ENCODE peak calls at places on chromosomes 5 and 9, in ten cellular contexts. O is Kasumi-1; A is HFFc6; T is H54; S is posterior vena cava; I is GM12891; F is germinal center; L is retina; Z is stimulated activated CD4-positive, alpha-beta T cell treated with anti-CD3 and anti-CD28 coated beads, Interleukin-4, amount 100 ng/mL, for 24 hours; E is IMR-90. G is an unnamed sample.

GRCh38 chr9:103537426-103537825 is 542.3 kb downstream of the CYLC2 start:
- DNase-seq in S (no peak), A (no peak), E (no peak), I (no peak), L (no peak), T (no peak), O (no peak), F (no peak), Z (no peak), G (no peak)

GRCh38 chr5:98783051-98783649 is 9.7 kb downstream of the RGMB start:
- DNase-seq in S (no peak), A (no peak), L (no peak), I (no peak), F (no peak), E (no peak), Z (no peak), O (no peak), T (no peak), G (no peak)

GRCh38 chr9:30771278-30771677 is 1613.2 kb upstream of the ACO1 start:
- DNase-seq in F (no peak), L (no peak), T (no peak), I (no peak), Z (no peak), E (no peak), A (no peak), S (no peak), O (no peak), G (no peak)

GRCh38 chr5:29122306-29122705 is 2071.2 kb upstream of the CDH6 start:
- DNase-seq in I (no peak), Z (no peak), L (no peak), F (no peak), S (no peak), O (no peak), A (no peak), E (no peak), T (no peak), G (no peak)

GRCh38 chr5:177575488-177575887 is 16.5 kb upstream of the TMED9 start:
- DNase-seq in E (no peak), O (no peak), A (no peak), I (no peak), L (no peak), S (no peak), T (no peak), F (no peak), Z (no peak), G (no peak)

GRCh38 chr5:82835488-82835887 is 241.7 kb downstream of the TMEM167A start:
- DNase-seq in F (no peak), E (no peak), O (no peak), I (no peak), T (no peak), Z (no peak), A (no peak), L (no peak), S (no peak), G (no peak)

GRCh38 chr5:123089971-123090640 is 1.1 kb downstream of the PRDM6 start:
- DNase-seq in A (no peak), E (peak; percentile 27), F (no peak), Z (no peak), O (no peak), L (peak; percentile 67), I (no peak), S (peak; percentile 81), T (no peak), G (peak; percentile 30)

GRCh38 chr5:119878712-119879111 is 249.4 kb downstream of the FAM170A start:
- DNase-seq in F (no peak), O (no peak), A (no peak), S (no peak), E (no peak), L (no peak), T (no peak), I (no peak), Z (no peak), G (no peak)

GRCh38 chr5:76393035-76393680 is 9.9 kb upstream of the IQGAP2 start:
- DNase-seq in A (no peak), L (no peak), O (no peak), T (no peak), Z (peak; percentile 20), S (no peak), F (no peak), I (no peak), E (no peak), G (no peak)

GRCh38 chr5:147576646-147577535 is 67.0 kb upstream of the DPYSL3 start:
- DNase-seq in F (peak; percentile 17), Z (peak; percentile 7), T (peak; percentile 21), E (peak; percentile 29), A (peak; percentile 4), S (peak; percentile 89), I (no peak), L (peak; percentile 74), O (peak; percentile 48), G (peak; percentile 22)

GRCh38 chr5:172885594-172886340 is 51.7 kb downstream of the ERGIC1 start:
- DNase-seq in L (no peak), E (no peak), I (no peak), Z (no peak), F (no peak), A (no peak), S (peak; percentile 86), T (no peak), O (no peak), G (no peak)

GRCh38 chr5:92687793-92688467 is 893.1 kb downstream of the NR2F1-AS1 start:
- DNase-seq in F (no peak), Z (no peak), A (peak; percentile 15), O (no peak), L (peak; percentile 80), T (no peak), I (no peak), S (no peak), E (peak; percentile 78), G (peak; percentile 35)

GRCh38 chr5:143879646-143880045 is 67.7 kb downstream of the HMHB1 start:
- DNase-seq in O (no peak), I (no peak), T (no peak), Z (no peak), S (no peak), L (no peak), F (no peak), E (peak; percentile 12), A (no peak), G (no peak)

GRCh38 chr9:88224938-88225337 is 86.7 kb upstream of the SPATA31C2 start:
- DNase-seq in I (no peak), Z (no peak), F (no peak), O (no peak), S (no peak), A (no peak), E (no peak), L (no peak), T (no peak), G (no peak)

GRCh38 chr5:39605966-39606591 is 181.3 kb upstream of the DAB2 start:
- DNase-seq in T (no peak), Z (no peak), O (no peak), F (no peak), I (no peak), L (no peak), A (no peak), S (no peak), E (peak; percentile 36), G (no peak)

GRCh38 chr5:1165864-1166263 is 35.5 kb upstream of the SLC6A19 start:
- DNase-seq in S (no peak), T (no peak), Z (no peak), I (no peak), L (no peak), A (no peak), F (no peak), O (no peak), E (no peak), G (no peak)

GRCh38 chr5:40914835-40915234 is 5.5 kb downstream of the C7 start:
- DNase-seq in T (no peak), F (no peak), E (peak; percentile 55), S (no peak), O (no peak), I (no peak), A (no peak), L (no peak), Z (no peak), G (no peak)

GRCh38 chr5:113232667-113233066 is 202.1 kb downstream of the TSSK1B start:
- DNase-seq in F (no peak), O (no peak), S (no peak), L (no peak), E (no peak), I (no peak), T (no peak), Z (no peak), A (no peak), G (no peak)

GRCh38 chr9:36922548-36922947 is 111.5 kb downstream of the PAX5 start:
- DNase-seq in L (no peak), S (no peak), A (no peak), F (no peak), T (peak; percentile 40), I (no peak), Z (no peak), O (no peak), E (no peak), G (no peak)

GRCh38 chr9:110432253-110432652 is 94.6 kb upstream of the TXNDC8 start:
- DNase-seq in Z (no peak), L (no peak), A (peak; percentile 65), F (no peak), S (no peak), E (peak; percentile 71), T (no peak), I (no peak), O (no peak), G (no peak)